ENCODE peak calls at places on chromosomes 16 and 17, in four cellular contexts. One of them, this sample, is unnamed.

GRCh38 chr17:50028207-50029120 is 27.4 kb upstream of the ITGA3 start:
- DNase-seq in fibroblast of lung: peak
- DNase-seq in GM23338: peak
- DNase-seq in ascending aorta: no peak
- DNase-seq in this sample: peak

GRCh38 chr16:89155851-89156739 is 15.5 kb upstream of the CDH15 start:
- DNase-seq in ascending aorta: no peak
- DNase-seq in fibroblast of lung: no peak
- DNase-seq in GM23338: no peak
- DNase-seq in this sample: no peak

GRCh38 chr16:85988723-85989313 is 89.9 kb downstream of the IRF8 start:
- DNase-seq in GM23338: no peak
- DNase-seq in ascending aorta: no peak
- DNase-seq in fibroblast of lung: no peak
- DNase-seq in this sample: peak

GRCh38 chr16:11076259-11077018 is 132.1 kb downstream of the CLEC16A start:
- DNase-seq in ascending aorta: no peak
- DNase-seq in GM23338: no peak
- DNase-seq in fibroblast of lung: no peak
- DNase-seq in this sample: no peak

GRCh38 chr16:2088759-2089358 is 41.1 kb downstream of the TSC2 start:
- DNase-seq in ascending aorta: no peak
- DNase-seq in fibroblast of lung: no peak
- DNase-seq in GM23338: no peak
- DNase-seq in this sample: no peak

GRCh38 chr16:9072806-9073341 is 18.6 kb upstream of the HAPSTR1 start:
- DNase-seq in GM23338: no peak
- DNase-seq in fibroblast of lung: peak
- DNase-seq in ascending aorta: no peak
- DNase-seq in this sample: no peak

GRCh38 chr16:85491798-85492616 is 121.1 kb upstream of the GSE1 start:
- DNase-seq in GM23338: peak
- DNase-seq in ascending aorta: peak
- DNase-seq in fibroblast of lung: peak
- DNase-seq in this sample: peak

GRCh38 chr17:38431343-38432145 is 3.3 kb downstream of the ARHGAP23 start:
- DNase-seq in ascending aorta: no peak
- DNase-seq in fibroblast of lung: no peak
- DNase-seq in GM23338: no peak
- DNase-seq in this sample: no peak

GRCh38 chr17:35973333-35974260 is 7.7 kb downstream of the CCL16 start:
- DNase-seq in ascending aorta: no peak
- DNase-seq in fibroblast of lung: no peak
- DNase-seq in GM23338: no peak
- DNase-seq in this sample: peak

GRCh38 chr16:68823401-68823800 is 19.9 kb upstream of the TANGO6 start:
- DNase-seq in GM23338: peak
- DNase-seq in fibroblast of lung: peak
- DNase-seq in ascending aorta: no peak
- DNase-seq in this sample: no peak

GRCh38 chr17:30211371-30211770 is 24.1 kb downstream of the SLC6A4 start:
- DNase-seq in fibroblast of lung: no peak
- DNase-seq in ascending aorta: no peak
- DNase-seq in GM23338: no peak
- DNase-seq in this sample: no peak

GRCh38 chr17:46977750-46978488 is 1.1 kb downstream of the RPRML start:
- DNase-seq in ascending aorta: no peak
- DNase-seq in fibroblast of lung: no peak
- DNase-seq in GM23338: no peak
- DNase-seq in this sample: no peak

GRCh38 chr17:80262291-80262690 is 1.6 kb downstream of the RNF213 start:
- DNase-seq in ascending aorta: no peak
- DNase-seq in fibroblast of lung: no peak
- DNase-seq in GM23338: no peak
- DNase-seq in this sample: no peak

GRCh38 chr17:80262775-80263244 is 2.2 kb downstream of the RNF213 start:
- DNase-seq in fibroblast of lung: no peak
- DNase-seq in ascending aorta: no peak
- DNase-seq in GM23338: no peak
- DNase-seq in this sample: no peak

GRCh38 chr17:80264793-80265075 is 4.1 kb downstream of the RNF213 start:
- DNase-seq in fibroblast of lung: no peak
- DNase-seq in ascending aorta: no peak
- DNase-seq in GM23338: no peak
- DNase-seq in this sample: no peak

GRCh38 chr17:80264048-80264792 is 3.6 kb downstream of the RNF213 start:
- DNase-seq in fibroblast of lung: no peak
- DNase-seq in GM23338: no peak
- DNase-seq in ascending aorta: no peak
- DNase-seq in this sample: no peak

DNA sequence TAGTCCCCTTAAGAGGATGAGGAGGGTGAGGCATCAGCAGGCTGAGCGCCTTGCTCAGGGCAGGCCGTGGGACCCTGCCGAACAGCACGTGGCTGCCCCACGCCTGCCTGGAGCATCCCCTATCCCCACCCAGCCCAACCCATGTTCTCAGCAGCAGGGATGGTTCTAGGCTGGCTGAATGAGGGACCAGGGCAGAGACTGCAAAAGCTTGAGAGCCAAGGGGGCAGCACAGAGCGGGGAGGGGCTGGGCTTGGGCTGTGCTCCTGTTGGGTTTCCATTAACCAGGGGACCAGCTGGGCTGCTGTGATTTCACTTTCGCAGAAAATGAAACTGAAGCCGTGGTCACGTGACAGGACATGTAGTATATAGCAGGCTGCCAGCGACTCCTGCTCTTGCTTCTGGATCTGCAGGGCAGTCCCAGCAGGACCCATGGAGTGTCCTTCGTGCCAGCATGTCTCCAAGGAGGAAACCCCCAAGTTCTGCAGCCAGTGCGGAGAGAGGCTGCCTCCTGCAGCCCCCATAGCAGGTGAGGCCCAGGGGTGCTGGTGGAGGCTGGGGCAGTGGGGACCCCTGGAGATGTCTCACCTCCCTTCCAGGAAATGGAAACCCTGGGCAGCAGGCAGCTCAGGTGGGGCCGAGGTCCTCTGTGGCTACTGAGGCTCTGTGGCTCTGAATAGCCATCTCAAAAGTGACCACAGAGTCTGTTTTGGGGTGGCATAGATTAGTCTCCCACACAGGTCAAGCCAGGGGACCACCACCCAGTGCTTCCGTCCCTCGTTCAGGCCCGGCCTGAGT is 2.8 kb downstream of the RNF213 start:
- DNase-seq in ascending aorta: peak
- DNase-seq in GM23338: peak
- DNase-seq in fibroblast of lung: peak
- DNase-seq in this sample: peak
- TF ChIP-seq CTCF in ascending aorta: peak
- TF ChIP-seq CTCF in GM23338: no peak
- TF ChIP-seq CTCF in fibroblast of lung: peak
- TF ChIP-seq CTCF in this sample: no peak

GRCh38 chr17:7633093-7633492 is 3.2 kb downstream of the SHBG start:
- DNase-seq in fibroblast of lung: no peak
- DNase-seq in GM23338: peak
- DNase-seq in ascending aorta: no peak
- DNase-seq in this sample: no peak

GRCh38 chr17:7631398-7632380 is 1.8 kb downstream of the SHBG start:
- DNase-seq in ascending aorta: no peak
- DNase-seq in GM23338: no peak
- DNase-seq in fibroblast of lung: no peak
- DNase-seq in this sample: no peak

GRCh38 chr17:7636192-7636591 is 6.3 kb downstream of the SHBG start:
- DNase-seq in GM23338: no peak
- DNase-seq in ascending aorta: no peak
- DNase-seq in fibroblast of lung: no peak
- DNase-seq in this sample: no peak

GRCh38 chr17:7632492-7632894 is 2.6 kb downstream of the SHBG start:
- DNase-seq in GM23338: peak
- DNase-seq in ascending aorta: no peak
- DNase-seq in fibroblast of lung: peak
- DNase-seq in this sample: no peak

DNA sequence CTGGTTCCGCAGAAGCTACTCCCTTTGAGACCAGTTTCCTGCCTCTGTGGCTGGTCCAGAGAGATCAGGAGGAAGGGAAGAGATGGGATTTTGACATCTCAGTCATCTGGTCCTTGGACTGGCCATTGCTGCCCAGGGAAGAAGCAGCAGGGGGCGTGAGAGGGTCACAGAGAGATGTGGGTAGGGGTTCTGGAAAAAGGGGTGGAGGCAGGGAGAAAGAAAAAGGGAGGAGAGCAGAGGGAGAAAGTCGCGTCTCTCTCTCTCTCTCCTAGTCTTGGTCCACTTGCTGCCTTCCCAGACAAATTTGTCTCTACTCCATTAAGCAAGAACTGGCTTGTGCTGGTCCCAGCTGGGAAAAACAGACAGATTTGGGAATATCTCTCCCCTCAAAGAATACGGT is 4.4 kb downstream of the SHBG start:
- DNase-seq in ascending aorta: no peak
- DNase-seq in GM23338: peak
- DNase-seq in fibroblast of lung: peak
- DNase-seq in this sample: no peak
- TF ChIP-seq CTCF in ascending aorta: peak
- TF ChIP-seq CTCF in GM23338: peak
- TF ChIP-seq CTCF in fibroblast of lung: peak
- TF ChIP-seq CTCF in this sample: no peak

DNA sequence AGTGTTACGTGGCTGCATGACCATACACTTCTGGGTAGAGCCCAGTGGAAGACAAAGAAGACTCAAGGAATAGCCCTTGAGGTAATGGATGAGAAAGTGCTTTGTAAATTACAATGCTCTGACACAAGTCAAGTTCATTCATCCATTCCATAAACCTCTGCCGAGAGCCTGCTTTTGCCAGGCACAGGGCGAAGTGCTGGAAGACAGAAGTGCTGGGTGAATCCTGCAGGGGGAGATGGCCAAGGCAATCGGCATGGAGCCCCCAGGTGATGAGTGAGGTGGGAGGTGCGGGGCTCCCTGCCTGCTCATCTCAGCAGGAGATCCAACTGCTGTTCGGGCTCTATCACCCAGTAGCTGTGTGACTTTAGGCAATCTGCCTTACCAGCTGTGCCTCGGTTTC is 2.8 kb upstream of the SOCS3 start:
- DNase-seq in GM23338: peak
- DNase-seq in fibroblast of lung: no peak
- DNase-seq in ascending aorta: no peak
- DNase-seq in this sample: no peak
- TF ChIP-seq CTCF in GM23338: peak
- TF ChIP-seq CTCF in fibroblast of lung: no peak
- TF ChIP-seq CTCF in ascending aorta: no peak
- TF ChIP-seq CTCF in this sample: no peak

DNA sequence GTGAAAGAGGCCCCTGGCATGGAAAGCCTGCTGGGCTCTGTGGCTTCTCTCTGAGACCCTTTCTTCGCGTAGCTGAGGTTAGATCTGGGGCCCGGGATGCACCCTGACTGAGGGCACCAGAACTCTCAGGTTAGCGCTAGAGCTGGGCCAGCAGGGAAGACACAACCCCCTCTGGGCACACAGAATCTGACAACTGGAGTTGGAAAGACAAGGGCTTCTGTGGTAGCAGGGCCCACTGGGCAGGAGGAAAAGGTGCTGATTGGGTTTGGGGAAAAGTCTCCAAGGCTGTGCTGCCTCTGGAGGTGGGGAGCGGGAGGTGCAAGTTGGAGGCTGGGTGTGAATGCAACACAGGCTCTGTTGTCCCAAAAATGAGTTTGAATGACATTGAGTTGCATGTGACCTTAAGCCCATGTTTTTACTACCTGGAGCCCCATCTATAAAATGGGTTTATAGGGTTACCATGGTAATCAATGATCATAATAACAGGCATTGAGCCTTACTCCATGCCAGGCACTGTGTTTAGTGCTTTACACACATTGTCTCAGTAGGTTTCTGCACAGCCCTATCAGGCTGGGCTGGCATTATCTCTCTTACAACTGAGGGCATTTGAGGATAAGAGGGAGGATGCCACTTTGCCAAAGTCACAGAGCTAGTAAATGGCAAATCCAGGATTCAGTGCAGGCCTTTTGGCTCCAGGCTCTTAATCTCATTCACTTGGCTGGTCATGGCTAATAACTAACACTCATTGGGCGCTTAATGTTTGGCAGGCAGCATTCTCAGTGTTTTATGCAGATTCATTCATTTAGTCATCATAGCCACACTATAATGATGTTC is 9.5 kb upstream of the IGFBP4 start:
- DNase-seq in GM23338: peak
- DNase-seq in ascending aorta: no peak
- DNase-seq in fibroblast of lung: no peak
- DNase-seq in this sample: no peak
- TF ChIP-seq CTCF in GM23338: peak
- TF ChIP-seq CTCF in ascending aorta: peak
- TF ChIP-seq CTCF in fibroblast of lung: peak
- TF ChIP-seq CTCF in this sample: no peak

GRCh38 chr17:65797809-65798208 is 236.4 kb upstream of the AXIN2 start:
- DNase-seq in ascending aorta: no peak
- DNase-seq in GM23338: peak
- DNase-seq in fibroblast of lung: peak
- DNase-seq in this sample: no peak
- TF ChIP-seq CTCF in ascending aorta: no peak
- TF ChIP-seq CTCF in GM23338: peak
- TF ChIP-seq CTCF in fibroblast of lung: no peak
- TF ChIP-seq CTCF in this sample: no peak

DNA sequence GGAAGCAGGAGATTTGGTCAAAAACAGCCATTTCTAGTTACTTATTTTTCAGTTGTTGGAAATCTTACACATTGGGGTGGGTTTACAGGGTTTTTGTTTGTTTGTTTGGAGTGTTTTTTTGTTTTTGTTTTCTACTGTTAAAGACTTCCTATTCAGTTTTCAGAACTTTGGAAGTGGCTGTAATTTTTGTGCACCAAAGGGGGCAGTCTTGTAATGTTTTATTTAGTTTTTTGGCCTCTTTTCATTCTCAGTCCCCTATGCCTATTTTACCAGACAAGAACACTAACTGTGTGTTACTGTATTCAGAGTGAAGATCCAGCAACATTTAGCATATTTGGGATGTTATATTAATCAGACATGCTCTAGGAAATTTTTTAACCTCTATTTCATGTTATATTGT is 20.6 kb downstream of the TPPP3 start:
- DNase-seq in fibroblast of lung: peak
- DNase-seq in ascending aorta: no peak
- DNase-seq in GM23338: peak
- DNase-seq in this sample: no peak
- TF ChIP-seq CTCF in fibroblast of lung: peak
- TF ChIP-seq CTCF in ascending aorta: peak
- TF ChIP-seq CTCF in GM23338: peak
- TF ChIP-seq CTCF in this sample: no peak

This sample was measured in lower leg skin.